ENCODE peak calls at places on chromosomes 16 and 17, in seven cellular contexts. J is upper lobe of right lung, V is BE2C, B is naive B cell, A is sigmoid colon, Q is hippocampal formation, U is omental fat pad. Z is an unnamed sample.

GRCh38 chr16:86772231-86772510 is 193.8 kb downstream of the FOXL1 start:
- DNase-seq in J (no peak), V (no peak), B (no peak), A (no peak), Q (no peak), U (no peak), Z (no peak)

GRCh38 chr16:76653390-76654026 is 376.3 kb downstream of the CNTNAP4 start:
- DNase-seq in J (no peak), V (peak; percentile 59), B (no peak), A (no peak), Q (peak; percentile 12), U (no peak), Z (no peak)

GRCh38 chr17:61149862-61150362 is 249.7 kb upstream of the TBX2 start:
- DNase-seq in J (no peak), V (peak; percentile 34), B (no peak), A (no peak), Q (no peak), U (no peak), Z (no peak)

GRCh38 chr17:16013943-16014407 is 14.4 kb downstream of the TTC19 start:
- DNase-seq in J (no peak), V (peak; percentile 16), B (no peak), A (no peak), Q (no peak), U (no peak), Z (no peak)

GRCh38 chr17:78997231-78997741 is 12.3 kb downstream of the CANT1 start:
- DNase-seq in J (no peak), V (no peak), B (no peak), A (peak; percentile 53), Q (no peak), U (peak; percentile 14), Z (no peak)

GRCh38 chr16:66152841-66153525 is 213.5 kb upstream of the CDH5 start:
- DNase-seq in J (no peak), V (no peak), B (no peak), A (no peak), Q (no peak), U (no peak), Z (no peak)

GRCh38 chr17:82922646-82923045 is 82.8 kb upstream of the ZNF750 start:
- DNase-seq in J (peak; percentile 57), V (no peak), B (no peak), A (no peak), Q (no peak), U (no peak), Z (no peak)

GRCh38 chr17:45812102-45812501 is 28.0 kb downstream of the CRHR1 start:
- DNase-seq in J (no peak), V (no peak), B (no peak), A (no peak), Q (no peak), U (no peak), Z (peak; percentile 29)

GRCh38 chr17:55432358-55433028 is 10.9 kb upstream of the MMD start:
- DNase-seq in J (no peak), V (no peak), B (no peak), A (no peak), Q (no peak), U (no peak), Z (no peak)

GRCh38 chr17:18259621-18260331 is 686 bp upstream of the MIEF2 start:
- DNase-seq in J (no peak), V (no peak), B (no peak), A (no peak), Q (no peak), U (no peak), Z (no peak)

GRCh38 chr17:29045734-29046133 is 2.8 kb downstream of the PIPOX start:
- DNase-seq in J (no peak), V (no peak), B (no peak), A (no peak), Q (no peak), U (no peak), Z (no peak)

GRCh38 chr17:75881678-75882454 is 3.5 kb upstream of the TRIM47 start:
- DNase-seq in J (no peak), V (no peak), B (no peak), A (no peak), Q (no peak), U (no peak), Z (no peak)

GRCh38 chr17:17860761-17861107 is 23.9 kb upstream of the SREBF1 start:
- DNase-seq in J (no peak), V (no peak), B (no peak), A (no peak), Q (no peak), U (no peak), Z (no peak)

GRCh38 chr16:83060-83603 is 5.1 kb downstream of the MPG start:
- DNase-seq in J (no peak), V (no peak), B (no peak), A (no peak), Q (no peak), U (no peak), Z (no peak)

GRCh38 chr17:2267354-2267753 is 36.2 kb downstream of the SMG6 start:
- DNase-seq in J (no peak), V (no peak), B (no peak), A (no peak), Q (no peak), U (no peak), Z (no peak)

GRCh38 chr16:85910073-85910853 is 11.3 kb downstream of the IRF8 start:
- DNase-seq in J (no peak), V (no peak), B (peak; percentile 82), A (no peak), Q (no peak), U (no peak), Z (no peak)

GRCh38 chr16:86609115-86609514 is 30.8 kb downstream of the FOXL1 start:
- DNase-seq in J (no peak), V (no peak), B (no peak), A (no peak), Q (no peak), U (no peak), Z (no peak)

GRCh38 chr17:20981046-20981920 is 61.5 kb downstream of the USP22 start:
- DNase-seq in J (no peak), V (no peak), B (no peak), A (no peak), Q (no peak), U (no peak), Z (no peak)

GRCh38 chr17:61904094-61904710 is 23.6 kb downstream of the INTS2 start:
- DNase-seq in J (no peak), V (no peak), B (peak; percentile 12), A (no peak), Q (no peak), U (no peak), Z (no peak)

GRCh38 chr16:86843812-86844211 is 265.5 kb downstream of the FOXL1 start:
- DNase-seq in J (no peak), V (no peak), B (no peak), A (no peak), Q (no peak), U (no peak), Z (no peak)

GRCh38 chr17:57135748-57136342 is 50.8 kb downstream of the AKAP1 start:
- DNase-seq in J (no peak), V (no peak), B (no peak), A (no peak), Q (no peak), U (no peak), Z (no peak)

GRCh38 chr16:75502916-75503605 is 7.8 kb upstream of the CHST6 start:
- DNase-seq in J (no peak), V (no peak), B (no peak), A (no peak), Q (no peak), U (no peak), Z (no peak)

GRCh38 chr17:56292010-56292409 is 138.7 kb downstream of the ANKFN1 start:
- DNase-seq in J (no peak), V (no peak), B (no peak), A (no peak), Q (no peak), U (no peak), Z (no peak)

GRCh38 chr16:11155284-11155806 is 100.7 kb downstream of the SOCS1 start:
- DNase-seq in J (no peak), V (no peak), B (no peak), A (no peak), Q (no peak), U (no peak), Z (no peak)

Z was measured in C1 segment of cervical spinal cord.